ENCODE peak calls at places on chromosome 18, in six cellular contexts. L is PC-9, W is mucosa of descending colon, A is lower lobe of right lung, B is psoas muscle, J is GM23248. C is an unnamed sample. For H3K9me3, the result is how much of the 10 kb centered on the place peaks cover.

GRCh38 chr18:43129946-43130523 is 14.6 kb upstream of the RIT2 start:
- DNase-seq in L (no peak), W (no peak), A (no peak), B (no peak), J (peak), C (no peak)

GRCh38 chr18:9474103-9474982 is 970 bp upstream of the RALBP1 start:
- DNase-seq in L (no peak), W (peak), A (no peak), B (no peak), J (peak), C (no peak)

GRCh38 chr18:78074400-78075020 is 824.9 kb downstream of the GALR1 start:
- DNase-seq in L (no peak), W (no peak), A (no peak), B (no peak), J (no peak), C (no peak)

GRCh38 chr18:7878265-7879173 is 311.4 kb downstream of the PTPRM start:
- DNase-seq in L (no peak), W (no peak), A (no peak), B (no peak), J (no peak), C (no peak)

GRCh38 chr18:54261894-54262293 is 7.4 kb upstream of the POLI start:
- DNase-seq in L (no peak), W (no peak), A (peak), B (no peak), J (no peak), C (no peak)

GRCh38 chr18:44725300-44726096 is 44.8 kb downstream of the SETBP1 start:
- DNase-seq in L (no peak), W (peak), A (no peak), B (peak), J (peak), C (peak)

GRCh38 chr18:21270453-21270852 is 28.4 kb downstream of the GREB1L start:
- DNase-seq in L (no peak), W (no peak), A (no peak), B (no peak), J (peak), C (no peak)

GRCh38 chr18:45050712-45051639 is 370.3 kb downstream of the SETBP1 start:
- DNase-seq in L (no peak), W (no peak), A (no peak), B (no peak), J (peak), C (no peak)

GRCh38 chr18:55586841-55587240 is 1.2 kb downstream of the TCF4 start:
- DNase-seq in L (no peak), W (no peak), A (no peak), B (no peak), J (peak), C (no peak)

GRCh38 chr18:50819027-50819726 is 639 bp downstream of the MRO start:
- DNase-seq in L (peak), W (peak), A (peak), B (peak), J (peak), C (peak)

GRCh38 chr18:14767474-14767873 is 19.5 kb downstream of the ANKRD30B start:
- DNase-seq in L (no peak), W (no peak), A (no peak), B (no peak), J (no peak), C (no peak)

GRCh38 chr18:27954226-27954625 is 222.7 kb downstream of the CDH2 start:
- DNase-seq in L (no peak), W (no peak), A (no peak), B (no peak), J (peak), C (no peak)

GRCh38 chr18:42306208-42306980 is 351.4 kb downstream of the PIK3C3 start:
- DNase-seq in L (no peak), W (no peak), A (no peak), B (no peak), J (peak), C (no peak)

GRCh38 chr18:57792741-57793629 is 10.1 kb downstream of the ATP8B1 start:
- DNase-seq in L (no peak), W (no peak), A (no peak), B (no peak), J (peak), C (no peak)

GRCh38 chr18:77056399-77057015 is 76.1 kb downstream of the MBP start:
- DNase-seq in L (peak), W (peak), A (peak), B (no peak), J (peak), C (no peak)

GRCh38 chr18:10477863-10478260 is 23.4 kb downstream of the APCDD1 start:
- DNase-seq in L (no peak), W (no peak), A (no peak), B (no peak), J (no peak), C (no peak)

GRCh38 chr18:24937624-24938285 is 414.2 kb downstream of the ZNF521 start:
- DNase-seq in L (no peak), W (no peak), A (no peak), B (no peak), J (peak), C (no peak)

GRCh38 chr18:58043452-58044369 is at the start of gene NEDD4L:
- DNase-seq in L (peak), W (peak), A (peak), B (peak), J (peak), C (peak)

GRCh38 chr18:34837769-34838194 is 127.7 kb downstream of the DTNA start:
- DNase-seq in L (no peak), W (no peak), A (no peak), B (no peak), J (no peak), C (no peak)

GRCh38 chr18:63161032-63161727 is 158.4 kb downstream of the BCL2 start:
- DNase-seq in L (no peak), W (no peak), A (no peak), B (no peak), J (no peak), C (no peak)

GRCh38 chr18:22253156-22253555 is 83.8 kb downstream of the GATA6 start:
- DNase-seq in L (no peak), W (no peak), A (no peak), B (no peak), J (no peak), C (no peak)

GRCh38 chr18:49562481-49563129 is 748 bp downstream of the LIPG start:
- DNase-seq in L (no peak), W (peak), A (no peak), B (peak), J (peak), C (no peak)

GRCh38 chr18:49400398-49401072 is 59.9 kb downstream of the DYM start:
- DNase-seq in L (no peak), W (no peak), A (no peak), B (no peak), J (peak), C (no peak)

GRCh38 chr18:59085797-59086196 is 53.9 kb upstream of the SEC11C start:
- DNase-seq in L (no peak), W (no peak), A (no peak), B (no peak), J (peak), C (no peak)

GRCh38 chr18:75211721-75212625 is 1.4 kb downstream of the TSHZ1 start:
- DNase-seq in L (peak), W (peak), A (peak), B (peak), J (peak), C (peak)

DNA sequence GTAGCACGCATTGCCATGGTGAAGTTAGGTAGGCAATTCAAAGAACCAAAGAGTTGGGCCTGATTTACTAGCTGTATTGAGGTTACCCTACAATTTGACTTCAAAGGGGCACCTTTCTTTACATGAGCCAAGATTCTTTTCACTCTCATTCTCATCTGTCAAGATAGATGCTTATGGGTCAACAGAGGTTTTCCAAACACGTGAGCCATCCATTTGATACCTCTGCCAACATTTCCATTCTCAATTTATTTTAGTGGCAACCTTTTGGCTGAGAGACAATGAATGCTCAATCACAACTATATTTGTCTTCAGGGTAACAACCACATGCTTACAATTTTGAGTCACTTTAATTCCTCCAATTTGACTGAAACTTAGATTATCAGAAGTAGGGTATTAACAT is 370.6 kb upstream of the CDH20 start:
- DNase-seq in L (no peak), W (no peak), A (no peak), B (no peak), J (no peak), C (no peak)
- H3K9me3 ChIP-seq in L (under half), W (under half), A (under half), B (under half), J (under half), C (under half)

DNA sequence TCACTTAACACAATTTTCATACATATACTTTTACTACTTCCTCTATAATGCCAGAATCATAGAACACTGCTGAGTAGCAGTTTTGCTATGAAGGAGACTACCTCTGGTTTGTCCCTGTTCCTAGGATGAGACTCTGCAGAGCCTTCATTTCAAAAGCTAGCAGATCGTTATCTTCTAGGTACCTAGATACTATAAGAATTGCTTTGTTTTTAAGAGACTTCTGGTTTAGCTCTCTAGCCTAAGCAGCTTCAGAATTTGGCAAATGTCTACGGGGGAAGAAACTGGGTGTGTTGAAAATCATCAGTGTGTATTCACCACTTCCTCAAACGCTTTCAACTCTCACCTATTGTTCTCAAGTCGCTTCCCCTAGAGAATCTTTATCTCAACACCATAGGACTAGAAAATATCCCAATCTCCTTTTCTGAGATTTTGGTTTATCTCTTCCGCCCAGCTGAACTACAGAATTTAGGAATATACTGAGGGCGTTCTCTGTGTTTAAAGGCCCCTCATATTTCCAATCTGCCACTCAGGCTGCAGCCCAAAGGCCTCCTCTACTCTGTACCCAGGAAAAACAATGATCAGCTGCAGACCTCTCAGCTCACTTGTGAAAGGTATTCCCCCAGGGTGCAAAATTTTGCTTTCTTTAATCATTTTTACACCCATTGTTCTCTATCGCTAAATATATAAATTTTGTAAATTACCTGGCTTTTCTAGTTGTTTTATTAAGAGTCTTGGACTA is 28.7 kb downstream of the SMAD2 start:
- DNase-seq in L (no peak), W (no peak), A (no peak), B (no peak), J (no peak), C (no peak)
- H3K9me3 ChIP-seq in L (under half), W (under half), A (under half), B (under half), J (under half), C (under half)

GRCh38 chr18:79902640-79903039 is 48.8 kb downstream of the SLC66A2 start:
- DNase-seq in L (no peak), W (no peak), A (no peak), B (no peak), J (no peak), C (no peak)

GRCh38 chr18:79901665-79902064 is 49.8 kb downstream of the SLC66A2 start:
- DNase-seq in L (no peak), W (no peak), A (no peak), B (no peak), J (no peak), C (no peak)

GRCh38 chr18:79899609-79900435 is 51.6 kb downstream of the SLC66A2 start:
- DNase-seq in L (no peak), W (no peak), A (no peak), B (no peak), J (no peak), C (no peak)

GRCh38 chr18:79902075-79902474 is 49.4 kb downstream of the SLC66A2 start:
- DNase-seq in L (no peak), W (no peak), A (no peak), B (no peak), J (no peak), C (no peak)

DNA sequence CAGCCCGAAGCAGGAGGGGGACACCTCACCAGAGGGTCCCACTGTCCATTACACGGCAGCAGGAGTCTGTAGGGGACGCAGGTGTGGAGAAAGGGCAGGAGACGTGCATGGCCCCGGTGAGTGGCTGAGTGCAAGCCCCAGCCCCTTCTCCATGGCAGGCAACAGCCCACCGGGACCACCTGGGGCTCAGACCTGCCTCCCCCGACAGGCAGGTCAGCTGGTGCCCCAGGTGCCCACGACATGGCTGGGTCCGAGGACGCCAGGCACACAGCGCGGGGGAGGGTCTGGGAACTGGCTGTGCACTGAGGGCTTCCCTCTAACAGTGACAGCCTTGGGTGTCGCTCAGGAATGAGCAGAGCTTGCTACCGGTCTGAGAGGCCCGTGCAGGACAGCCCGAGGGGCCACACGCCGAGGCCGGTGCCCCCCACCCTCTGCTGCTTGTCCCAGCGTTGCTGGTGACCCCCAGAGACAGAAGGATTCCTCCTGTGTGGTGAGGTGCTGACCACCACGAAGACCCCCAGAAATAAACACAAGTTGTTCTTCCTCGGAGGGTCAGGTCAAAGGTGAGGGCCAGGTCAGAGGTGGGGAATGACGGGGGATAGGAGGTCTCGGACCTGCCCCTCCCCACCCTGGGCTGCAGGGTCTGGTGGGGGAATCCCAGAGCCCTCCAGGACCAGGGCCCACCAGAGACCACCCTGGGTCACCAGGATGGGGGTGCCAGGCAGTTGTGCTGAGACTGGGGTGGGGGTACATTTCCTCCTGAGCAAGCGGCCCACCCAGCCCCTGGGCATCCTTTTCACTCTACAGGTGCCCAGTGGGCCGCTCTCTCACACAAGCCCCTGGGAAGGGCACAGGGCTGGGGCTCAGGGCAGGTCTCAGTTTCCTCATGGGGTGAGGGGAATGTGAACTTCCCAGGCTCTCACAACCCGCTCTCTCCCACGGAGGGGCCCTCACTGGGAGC is 50.6 kb downstream of the SLC66A2 start:
- DNase-seq in L (no peak), W (no peak), A (no peak), B (no peak), J (no peak), C (peak)
- H3K9me3 ChIP-seq in L (under half), W (under half), A (under half), B (under half), J (under half), C (under half)

GRCh38 chr18:80022613-80023012 is 11.6 kb upstream of the RBFA start:
- DNase-seq in L (no peak), W (no peak), A (no peak), B (no peak), J (peak), C (no peak)
- H3K9me3 ChIP-seq in L (under half), W (half or more), A (half or more), B (half or more), J (under half), C (under half)